ENCODE peak calls at places on chromosomes 16 and 17, in five cellular contexts. H is SK-N-SH, W is K562, A is HepG2, D is GM12878. S is an unnamed sample.

GRCh38 chr16:11327277-11328171 is 17.7 kb upstream of the RMI2 start:
- DNase-seq in H (no peak), W (no peak), A (no peak), D (peak; percentile 63), S (no peak)

GRCh38 chr17:4014148-4014927 is 50.1 kb upstream of the ATP2A3 start:
- DNase-seq in H (no peak), W (no peak), A (peak; percentile 92), D (no peak), S (no peak)

GRCh38 chr16:71440669-71441347 is 1.0 kb downstream of the TLE7 start:
- DNase-seq in H (peak; percentile 57), W (peak; percentile 75), A (peak; percentile 33), D (no peak), S (peak; percentile 39)

GRCh38 chr17:17104494-17104893 is 62.2 kb downstream of the MPRIP start:
- DNase-seq in H (no peak), W (no peak), A (no peak), D (no peak), S (no peak)

GRCh38 chr17:58318065-58318481 is 10.5 kb downstream of the TSPOAP1 start:
- DNase-seq in H (no peak), W (no peak), A (no peak), D (no peak), S (no peak)

GRCh38 chr16:2019919-2020831 is 590 bp downstream of the NPW start:
- DNase-seq in H (peak; percentile 68), W (peak; percentile 51), A (no peak), D (no peak), S (no peak)

GRCh38 chr17:12421077-12421476 is 244.6 kb upstream of the MYOCD start:
- DNase-seq in H (no peak), W (no peak), A (no peak), D (no peak), S (no peak)

GRCh38 chr16:3587547-3588110 is 10.4 kb upstream of the NLRC3 start:
- DNase-seq in H (no peak), W (no peak), A (no peak), D (no peak), S (no peak)

GRCh38 chr16:66894948-66895696 is 14.8 kb downstream of the PDP2 start:
- DNase-seq in H (peak; percentile 76), W (peak; percentile 63), A (peak; percentile 80), D (no peak), S (no peak)

GRCh38 chr16:24858219-24859041 is 12.7 kb downstream of the SLC5A11 start:
- DNase-seq in H (no peak), W (peak; percentile 76), A (peak; percentile 72), D (no peak), S (peak; percentile 85)

GRCh38 chr17:64504769-64505319 is 1.2 kb downstream of the DDX5 start:
- DNase-seq in H (no peak), W (no peak), A (peak; percentile 42), D (no peak), S (no peak)

GRCh38 chr16:47713225-47713595 is 252.1 kb downstream of the PHKB start:
- DNase-seq in H (peak; percentile 41), W (no peak), A (peak; percentile 37), D (no peak), S (no peak)

GRCh38 chr17:75877752-75878173 is 618 bp downstream of the TRIM47 start:
- DNase-seq in H (peak; percentile 93), W (peak; percentile 65), A (peak; percentile 68), D (no peak), S (peak; percentile 87)

GRCh38 chr16:15876503-15876902 is 11.9 kb downstream of the CEP20 start:
- DNase-seq in H (no peak), W (no peak), A (no peak), D (no peak), S (no peak)

GRCh38 chr16:29745853-29746345 is at the start of gene C16orf54:
- DNase-seq in H (no peak), W (no peak), A (no peak), D (peak; percentile 89), S (peak; percentile 65)

GRCh38 chr17:75845933-75846700 is 1.9 kb upstream of the UNC13D start:
- DNase-seq in H (no peak), W (no peak), A (no peak), D (no peak), S (no peak)

GRCh38 chr17:80453980-80454556 is 22.3 kb downstream of the NPTX1 start:
- DNase-seq in H (no peak), W (no peak), A (peak; percentile 16), D (no peak), S (no peak)

GRCh38 chr16:13873835-13874438 is 46.0 kb upstream of the ERCC4 start:
- DNase-seq in H (peak; percentile 41), W (peak; percentile 11), A (peak; percentile 60), D (no peak), S (peak; percentile 56)

GRCh38 chr17:77666881-77667395 is 291.6 kb upstream of the TNRC6C start:
- DNase-seq in H (no peak), W (no peak), A (no peak), D (no peak), S (no peak)

GRCh38 chr17:76353004-76353598 is 615 bp downstream of the PRPSAP1 start:
- DNase-seq in H (peak; percentile 89), W (peak; percentile 79), A (no peak), D (no peak), S (peak; percentile 62)

GRCh38 chr17:30788918-30789317 is 35.6 kb downstream of the CRLF3 start:
- DNase-seq in H (no peak), W (no peak), A (no peak), D (no peak), S (no peak)

GRCh38 chr17:8052256-8053252 is 13.7 kb downstream of the ALOX15B start:
- DNase-seq in H (no peak), W (no peak), A (no peak), D (no peak), S (no peak)

GRCh38 chr17:35630530-35631148 is 43.5 kb downstream of the AP2B1 start:
- DNase-seq in H (no peak), W (no peak), A (no peak), D (no peak), S (no peak)

GRCh38 chr17:78132086-78132676 is 1.6 kb downstream of the TMC8 start:
- DNase-seq in H (no peak), W (no peak), A (no peak), D (no peak), S (no peak)

GRCh38 chr16:12674096-12674495 is 129.6 kb downstream of the CPPED1 start:
- DNase-seq in H (no peak), W (no peak), A (no peak), D (no peak), S (no peak)

GRCh38 chr16:66908762-66909559 is 9.7 kb downstream of the CDH16 start:
- DNase-seq in H (no peak), W (no peak), A (no peak), D (no peak), S (no peak)

DNA sequence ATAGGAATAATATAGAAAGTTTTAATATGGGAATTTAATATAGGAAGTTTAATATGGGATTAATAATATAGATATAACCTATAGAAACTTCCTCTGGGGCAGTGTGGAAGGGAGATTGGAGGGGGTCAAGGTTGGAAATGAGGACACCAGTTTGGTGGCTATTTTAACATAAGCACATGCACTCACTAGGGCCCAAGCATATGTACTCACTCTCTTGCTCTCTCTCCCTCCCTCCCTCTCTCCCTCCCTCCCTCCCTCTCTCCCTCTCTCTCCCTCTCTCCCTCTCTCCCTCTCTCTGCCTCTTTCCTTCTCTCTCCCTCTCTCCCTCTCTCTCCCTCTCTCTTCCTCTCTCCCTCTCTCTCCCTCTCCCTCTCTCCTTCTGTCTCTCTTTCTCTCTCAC is 528.1 kb downstream of the NPIPA7 start:
- DNase-seq in H (no peak), W (no peak), A (no peak), D (no peak), S (no peak)
- H3K4me2 ChIP-seq in H (no peak overlapping the region), W (no peak overlapping the region), A (no peak overlapping the region), D (no peak overlapping the region), S (no peak overlapping the region)

DNA sequence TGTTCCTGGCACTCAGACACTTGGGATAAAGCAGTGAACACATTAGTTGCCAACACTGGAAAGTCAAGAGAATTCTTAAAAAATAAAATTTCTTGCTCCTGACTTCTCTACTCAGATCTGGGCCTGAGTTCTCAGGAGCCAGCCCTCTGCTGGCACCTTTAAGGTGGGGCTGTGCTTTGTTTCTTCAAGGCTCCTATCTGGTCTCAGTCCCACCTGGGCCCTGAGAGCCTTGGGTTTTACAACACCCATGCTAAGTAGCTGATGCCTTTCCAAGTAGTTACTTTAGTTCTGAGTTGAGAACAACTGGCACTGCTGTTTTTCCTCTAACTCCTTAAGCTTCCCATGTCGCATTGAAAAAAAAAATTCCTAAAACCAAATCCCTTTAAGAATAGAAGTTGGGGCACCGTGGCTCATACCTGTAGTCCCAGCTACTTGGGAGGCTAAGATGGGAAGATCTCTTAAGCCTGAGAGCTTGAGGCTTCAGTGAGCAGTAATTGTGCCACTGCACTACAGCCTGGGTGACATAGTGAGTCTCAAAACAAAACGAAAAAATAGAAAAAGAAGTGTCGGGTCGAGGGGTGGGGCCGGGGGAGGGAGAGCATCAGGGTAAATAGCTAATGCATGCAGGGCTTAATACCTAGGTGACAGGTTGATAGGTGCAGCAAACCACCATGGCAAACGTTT is 16.6 kb downstream of the CHAD start:
- DNase-seq in H (no peak), W (no peak), A (no peak), D (peak; percentile 2), S (no peak)
- TF ChIP-seq GABPA in H (no peak), W (no peak), A (no peak), D (no peak), S (no peak)

DNA sequence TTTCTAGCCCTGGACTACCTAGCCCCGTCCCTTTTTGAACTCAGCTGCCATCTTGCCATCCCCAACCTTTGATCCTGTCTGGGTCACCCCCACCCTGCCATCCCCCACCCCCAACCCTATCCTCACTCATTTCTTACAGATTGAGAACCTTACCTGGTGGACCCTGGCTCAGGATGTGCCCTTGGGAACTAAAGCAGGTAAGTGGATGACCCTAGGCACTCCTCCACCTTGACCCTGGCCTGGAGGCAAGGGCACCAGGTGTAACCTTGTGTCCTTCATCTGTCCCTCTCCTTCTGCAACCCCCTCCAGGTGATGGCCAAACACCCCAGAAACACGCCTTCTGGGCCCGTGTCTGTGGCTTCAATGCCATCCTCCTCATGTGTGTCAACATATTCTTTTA is 15.5 kb upstream of the FAM83G start:
- DNase-seq in H (no peak), W (no peak), A (no peak), D (no peak), S (no peak)
- H3K9ac ChIP-seq in H (no peak overlapping the region), W (no peak overlapping the region), A (no peak overlapping the region), D (no peak overlapping the region), S (no peak overlapping the region)

DNA sequence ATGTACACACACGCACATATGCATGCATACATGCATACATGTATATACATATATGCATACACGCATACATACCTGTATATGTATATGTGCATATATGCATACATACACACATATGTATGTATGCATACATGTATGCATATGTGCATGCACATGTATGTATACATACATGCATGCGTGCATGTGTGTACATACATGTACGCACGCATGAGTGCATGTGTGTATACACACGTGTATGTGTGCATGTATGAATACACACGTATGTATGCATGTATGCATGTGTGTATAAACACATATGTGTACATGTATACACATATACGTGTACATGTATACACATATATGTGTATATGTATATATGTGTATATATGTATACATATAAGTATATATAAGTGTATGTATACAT is 28.5 kb upstream of the DLX3 start:
- DNase-seq in H (no peak), W (no peak), A (no peak), D (no peak), S (no peak)
- H3K4me2 ChIP-seq in H (no peak overlapping the region), W (no peak overlapping the region), A (no peak overlapping the region), D (no peak overlapping the region), S (no peak overlapping the region)

S was measured in H1.